ENCODE peak calls at places on chromosomes 2 and 18, in eight cellular contexts. One of them, this sample, is unnamed.

GRCh38 chr2:101998556-101999121 is 6.9 kb downstream of the IL1R2 start:
- DNase-seq in K562: no peak
- DNase-seq in HCT116: no peak
- DNase-seq in ovary: no peak
- DNase-seq in heart left ventricle: no peak
- DNase-seq in uterus: no peak
- DNase-seq in GM12891: no peak
- DNase-seq in sigmoid colon: no peak
- DNase-seq in this sample: no peak

GRCh38 chr18:25288340-25288955 is 63.5 kb downstream of the ZNF521 start:
- DNase-seq in K562: no peak
- DNase-seq in HCT116: no peak
- DNase-seq in ovary: no peak
- DNase-seq in heart left ventricle: no peak
- DNase-seq in uterus: no peak
- DNase-seq in GM12891: no peak
- DNase-seq in sigmoid colon: no peak
- DNase-seq in this sample: no peak

GRCh38 chr2:51903728-51904127 is 871.8 kb upstream of the NRXN1 start:
- DNase-seq in K562: no peak
- DNase-seq in HCT116: no peak
- DNase-seq in ovary: no peak
- DNase-seq in heart left ventricle: no peak
- DNase-seq in uterus: no peak
- DNase-seq in GM12891: no peak
- DNase-seq in sigmoid colon: no peak
- DNase-seq in this sample: no peak

GRCh38 chr2:237281900-237282306 is 132.1 kb downstream of the COL6A3 start:
- DNase-seq in K562: no peak
- DNase-seq in HCT116: no peak
- DNase-seq in ovary: no peak
- DNase-seq in heart left ventricle: no peak
- DNase-seq in uterus: no peak
- DNase-seq in GM12891: no peak
- DNase-seq in sigmoid colon: no peak
- DNase-seq in this sample: no peak

GRCh38 chr2:168851674-168852320 is 38.4 kb downstream of the SPC25 start:
- DNase-seq in K562: peak; percentile 81
- DNase-seq in HCT116: peak; percentile 29
- DNase-seq in ovary: peak; percentile 36
- DNase-seq in heart left ventricle: no peak
- DNase-seq in uterus: no peak
- DNase-seq in GM12891: no peak
- DNase-seq in sigmoid colon: no peak
- DNase-seq in this sample: peak; percentile 30

GRCh38 chr2:212723226-212723625 is 184.6 kb upstream of the ERBB4 start:
- DNase-seq in K562: no peak
- DNase-seq in HCT116: no peak
- DNase-seq in ovary: no peak
- DNase-seq in heart left ventricle: no peak
- DNase-seq in uterus: no peak
- DNase-seq in GM12891: no peak
- DNase-seq in sigmoid colon: no peak
- DNase-seq in this sample: peak; percentile 8

GRCh38 chr2:195945056-195945455 is 123.6 kb downstream of the DNAH7 start:
- DNase-seq in K562: no peak
- DNase-seq in HCT116: no peak
- DNase-seq in ovary: no peak
- DNase-seq in heart left ventricle: no peak
- DNase-seq in uterus: no peak
- DNase-seq in GM12891: no peak
- DNase-seq in sigmoid colon: no peak
- DNase-seq in this sample: no peak

GRCh38 chr18:14916181-14916580 is 168.2 kb downstream of the ANKRD30B start:
- DNase-seq in K562: no peak
- DNase-seq in HCT116: no peak
- DNase-seq in ovary: no peak
- DNase-seq in heart left ventricle: no peak
- DNase-seq in uterus: no peak
- DNase-seq in GM12891: no peak
- DNase-seq in sigmoid colon: no peak
- DNase-seq in this sample: no peak

GRCh38 chr18:2515408-2515807 is 55.9 kb downstream of the METTL4 start:
- DNase-seq in K562: no peak
- DNase-seq in HCT116: peak; percentile 21
- DNase-seq in ovary: no peak
- DNase-seq in heart left ventricle: no peak
- DNase-seq in uterus: no peak
- DNase-seq in GM12891: no peak
- DNase-seq in sigmoid colon: no peak
- DNase-seq in this sample: peak; percentile 33

GRCh38 chr2:121977326-121977725 is 221.9 kb downstream of the TSN start:
- DNase-seq in K562: no peak
- DNase-seq in HCT116: no peak
- DNase-seq in ovary: no peak
- DNase-seq in heart left ventricle: no peak
- DNase-seq in uterus: no peak
- DNase-seq in GM12891: no peak
- DNase-seq in sigmoid colon: no peak
- DNase-seq in this sample: no peak

GRCh38 chr2:162926907-162927306 is 88.3 kb upstream of the KCNH7 start:
- DNase-seq in K562: no peak
- DNase-seq in HCT116: no peak
- DNase-seq in ovary: no peak
- DNase-seq in heart left ventricle: no peak
- DNase-seq in uterus: no peak
- DNase-seq in GM12891: no peak
- DNase-seq in sigmoid colon: no peak
- DNase-seq in this sample: no peak

GRCh38 chr18:74141638-74142037 is 6.0 kb downstream of the FBXO15 start:
- DNase-seq in K562: no peak
- DNase-seq in HCT116: no peak
- DNase-seq in ovary: no peak
- DNase-seq in heart left ventricle: no peak
- DNase-seq in uterus: no peak
- DNase-seq in GM12891: no peak
- DNase-seq in sigmoid colon: no peak
- DNase-seq in this sample: no peak

GRCh38 chr2:174180165-174180724 is 68.1 kb downstream of the OLA1 start:
- DNase-seq in K562: no peak
- DNase-seq in HCT116: no peak
- DNase-seq in ovary: no peak
- DNase-seq in heart left ventricle: no peak
- DNase-seq in uterus: no peak
- DNase-seq in GM12891: no peak
- DNase-seq in sigmoid colon: no peak
- DNase-seq in this sample: no peak

GRCh38 chr2:219254590-219255219 is 987 bp upstream of the TUBA4A start:
- DNase-seq in K562: no peak
- DNase-seq in HCT116: no peak
- DNase-seq in ovary: no peak
- DNase-seq in heart left ventricle: no peak
- DNase-seq in uterus: no peak
- DNase-seq in GM12891: no peak
- DNase-seq in sigmoid colon: no peak
- DNase-seq in this sample: no peak

GRCh38 chr2:45466045-45466444 is 145.0 kb downstream of the SRBD1 start:
- DNase-seq in K562: no peak
- DNase-seq in HCT116: no peak
- DNase-seq in ovary: no peak
- DNase-seq in heart left ventricle: no peak
- DNase-seq in uterus: no peak
- DNase-seq in GM12891: no peak
- DNase-seq in sigmoid colon: no peak
- DNase-seq in this sample: no peak

GRCh38 chr2:44925561-44926087 is 15.9 kb upstream of the SIX3 start:
- DNase-seq in K562: no peak
- DNase-seq in HCT116: no peak
- DNase-seq in ovary: no peak
- DNase-seq in heart left ventricle: no peak
- DNase-seq in uterus: no peak
- DNase-seq in GM12891: no peak
- DNase-seq in sigmoid colon: no peak
- DNase-seq in this sample: no peak

GRCh38 chr2:168766600-168766999 is 35.8 kb upstream of the NOSTRIN start:
- DNase-seq in K562: no peak
- DNase-seq in HCT116: no peak
- DNase-seq in ovary: no peak
- DNase-seq in heart left ventricle: no peak
- DNase-seq in uterus: no peak
- DNase-seq in GM12891: no peak
- DNase-seq in sigmoid colon: no peak
- DNase-seq in this sample: no peak

GRCh38 chr2:24124003-24124585 is 825 bp downstream of the FAM228B start:
- DNase-seq in K562: no peak
- DNase-seq in HCT116: no peak
- DNase-seq in ovary: no peak
- DNase-seq in heart left ventricle: no peak
- DNase-seq in uterus: no peak
- DNase-seq in GM12891: no peak
- DNase-seq in sigmoid colon: no peak
- DNase-seq in this sample: peak; percentile 29

GRCh38 chr2:236731767-236732580 is 162.3 kb downstream of the ACKR3 start:
- DNase-seq in K562: no peak
- DNase-seq in HCT116: no peak
- DNase-seq in ovary: peak; percentile 28
- DNase-seq in heart left ventricle: peak; percentile 83
- DNase-seq in uterus: peak; percentile 66
- DNase-seq in GM12891: no peak
- DNase-seq in sigmoid colon: peak; percentile 95
- DNase-seq in this sample: peak; percentile 52

DNA sequence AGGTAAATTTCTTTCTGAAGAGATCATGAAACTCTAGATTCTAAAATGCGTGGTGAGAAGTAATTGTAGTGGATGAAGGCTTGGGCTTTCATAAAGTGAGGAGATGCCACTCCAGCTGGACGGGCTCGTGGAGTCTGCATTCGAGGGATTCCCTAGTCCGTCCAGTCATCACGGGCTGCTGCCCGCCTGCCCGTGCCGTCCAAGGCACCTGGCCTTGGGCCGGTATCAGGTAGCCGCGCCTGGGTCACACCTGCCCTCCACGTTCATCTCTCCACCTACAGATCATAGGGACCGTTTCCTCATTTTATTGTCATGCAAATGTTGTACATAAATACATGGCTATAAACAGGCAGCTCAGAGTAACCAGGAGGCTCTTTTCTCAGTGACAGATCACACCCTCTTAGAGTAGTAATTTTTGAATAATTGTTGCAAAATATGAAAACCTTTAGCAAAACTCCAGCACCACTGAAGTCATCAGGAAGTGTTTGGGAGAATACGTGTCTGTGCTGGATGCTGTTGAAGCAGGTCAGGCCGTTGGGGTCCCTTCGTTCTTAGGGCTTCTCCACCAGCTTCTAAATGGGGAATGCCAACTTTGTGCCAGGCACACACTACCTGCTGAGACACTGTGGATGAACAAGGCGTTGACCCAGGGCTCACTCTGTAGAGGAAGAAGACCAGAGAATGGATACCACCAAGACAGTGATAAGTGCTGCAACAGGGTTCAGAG is 112.6 kb downstream of the FAM210A start:
- DNase-seq in K562: no peak
- DNase-seq in HCT116: no peak
- DNase-seq in ovary: no peak
- DNase-seq in heart left ventricle: no peak
- DNase-seq in uterus: no peak
- DNase-seq in GM12891: no peak
- DNase-seq in sigmoid colon: peak; percentile 44
- DNase-seq in this sample: no peak
- TF ChIP-seq POLR2A in K562: no peak
- TF ChIP-seq POLR2A in HCT116: no peak
- TF ChIP-seq POLR2A in ovary: no peak
- TF ChIP-seq POLR2A in heart left ventricle: no peak
- TF ChIP-seq POLR2A in uterus: no peak
- TF ChIP-seq POLR2A in GM12891: peak; percentile 62
- TF ChIP-seq POLR2A in sigmoid colon: no peak
- TF ChIP-seq POLR2A in this sample: no peak

GRCh38 chr2:238596571-238597551 is 170.1 kb downstream of the ASB1 start:
- DNase-seq in K562: no peak
- DNase-seq in HCT116: peak; percentile 89
- DNase-seq in ovary: peak; percentile 81
- DNase-seq in heart left ventricle: peak; percentile 57
- DNase-seq in uterus: peak; percentile 86
- DNase-seq in GM12891: no peak
- DNase-seq in sigmoid colon: peak; percentile 93
- DNase-seq in this sample: peak; percentile 94
- TF ChIP-seq POLR2A in K562: no peak
- TF ChIP-seq POLR2A in HCT116: no peak
- TF ChIP-seq POLR2A in ovary: no peak
- TF ChIP-seq POLR2A in heart left ventricle: no peak
- TF ChIP-seq POLR2A in uterus: peak; percentile 15
- TF ChIP-seq POLR2A in GM12891: no peak
- TF ChIP-seq POLR2A in sigmoid colon: no peak
- TF ChIP-seq POLR2A in this sample: peak; percentile 38

DNA sequence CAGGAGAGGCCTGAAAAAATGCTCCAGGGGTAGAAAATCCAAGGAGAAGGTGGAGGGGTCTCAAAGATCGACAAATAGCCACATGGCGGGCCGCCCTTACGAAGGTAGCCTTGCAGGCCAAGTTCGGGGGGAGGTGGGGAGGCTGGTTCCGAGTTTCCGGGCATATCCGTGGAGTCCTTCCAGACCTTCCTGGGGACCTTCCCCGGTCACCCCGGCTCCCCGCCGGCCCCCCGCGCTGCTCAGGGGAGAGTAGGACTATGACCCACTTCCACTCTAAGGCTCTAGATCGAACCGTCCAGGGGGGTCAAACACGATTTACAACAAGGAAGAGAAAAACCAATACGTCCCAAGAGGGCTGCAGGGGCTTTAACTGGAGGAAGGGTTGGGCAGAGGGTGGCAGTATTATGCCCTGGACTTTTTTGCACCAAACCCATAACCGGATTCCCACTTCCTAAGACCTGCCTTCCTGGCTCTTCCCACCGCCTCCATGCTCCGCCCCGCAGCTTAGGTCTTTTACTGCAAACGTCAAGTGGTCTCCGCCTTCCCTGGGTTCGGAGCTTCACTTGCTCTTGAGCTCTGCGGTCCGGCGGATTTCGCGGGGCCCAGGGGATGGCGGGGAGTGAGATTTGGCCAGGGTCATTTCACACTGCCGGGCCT is 789 bp upstream of the LYPD6 start:
- DNase-seq in K562: no peak
- DNase-seq in HCT116: peak; percentile 53
- DNase-seq in ovary: no peak
- DNase-seq in heart left ventricle: no peak
- DNase-seq in uterus: peak; percentile 20
- DNase-seq in GM12891: peak; percentile 17
- DNase-seq in sigmoid colon: peak; percentile 66
- DNase-seq in this sample: peak; percentile 81
- TF ChIP-seq POLR2A in K562: no peak
- TF ChIP-seq POLR2A in HCT116: no peak
- TF ChIP-seq POLR2A in ovary: no peak
- TF ChIP-seq POLR2A in heart left ventricle: no peak
- TF ChIP-seq POLR2A in uterus: no peak
- TF ChIP-seq POLR2A in GM12891: no peak
- TF ChIP-seq POLR2A in sigmoid colon: no peak
- TF ChIP-seq POLR2A in this sample: peak; percentile 27

GRCh38 chr2:73284296-73285161 is at the start of gene FBXO41:
- DNase-seq in K562: peak; percentile 88
- DNase-seq in HCT116: no peak
- DNase-seq in ovary: no peak
- DNase-seq in heart left ventricle: peak; percentile 44
- DNase-seq in uterus: peak; percentile 23
- DNase-seq in GM12891: peak; percentile 90
- DNase-seq in sigmoid colon: peak; percentile 71
- DNase-seq in this sample: no peak
- TF ChIP-seq POLR2A in K562: peak; percentile 54
- TF ChIP-seq POLR2A in HCT116: peak; percentile 57
- TF ChIP-seq POLR2A in ovary: no peak
- TF ChIP-seq POLR2A in heart left ventricle: no peak
- TF ChIP-seq POLR2A in uterus: no peak
- TF ChIP-seq POLR2A in GM12891: no peak
- TF ChIP-seq POLR2A in sigmoid colon: no peak
- TF ChIP-seq POLR2A in this sample: no peak